ENCODE peak calls at places on chromosomes 4 and X, in five cellular contexts. S is neuronal stem cell, D is lower leg skin, H is ovary, R is heart left ventricle. Y is an unnamed sample.

GRCh38 chr4:175953960-175954521 is 111.6 kb upstream of the WDR17 start:
- DNase-seq in S (no peak), D (no peak), H (no peak), R (no peak), Y (no peak)

GRCh38 chrX:13088155-13088485 is 43.7 kb upstream of the FAM9C start:
- DNase-seq in S (no peak), D (no peak), H (no peak), R (no peak), Y (no peak)

GRCh38 chr4:55509272-55509671 is 37.4 kb downstream of the CLOCK start:
- DNase-seq in S (no peak), D (no peak), H (no peak), R (no peak), Y (no peak)

GRCh38 chr4:168877779-168878491 is 132.1 kb downstream of the CBR4 start:
- DNase-seq in S (peak), D (no peak), H (no peak), R (peak), Y (peak)

GRCh38 chrX:130884627-130885026 is 18.4 kb downstream of the ENOX2 start:
- DNase-seq in S (no peak), D (no peak), H (no peak), R (no peak), Y (no peak)

GRCh38 chr4:125315571-125316390 is 1.0 kb downstream of the FAT4 start:
- DNase-seq in S (peak), D (no peak), H (peak), R (peak), Y (peak)

GRCh38 chr4:180665994-180666818 is 1577.0 kb upstream of the TENM3 start:
- DNase-seq in S (peak), D (no peak), H (no peak), R (no peak), Y (no peak)

GRCh38 chr4:768995-769394 is 56.9 kb downstream of the CPLX1 start:
- DNase-seq in S (no peak), D (no peak), H (peak), R (peak), Y (no peak)

GRCh38 chr4:3642056-3642630 is 109.9 kb upstream of the LRPAP1 start:
- DNase-seq in S (no peak), D (no peak), H (no peak), R (peak), Y (no peak)

GRCh38 chr4:154982187-154983047 is 201.3 kb downstream of the RBM46 start:
- DNase-seq in S (peak), D (peak), H (peak), R (peak), Y (peak)

GRCh38 chr4:154578919-154579318 is 11.6 kb downstream of the FGA start:
- DNase-seq in S (no peak), D (no peak), H (no peak), R (no peak), Y (no peak)

GRCh38 chr4:167943872-167944505 is 148.3 kb upstream of the ANXA10 start:
- DNase-seq in S (no peak), D (no peak), H (no peak), R (no peak), Y (no peak)

GRCh38 chr4:85747871-85748491 is 273.0 kb downstream of the ARHGAP24 start:
- DNase-seq in S (peak), D (no peak), H (no peak), R (no peak), Y (no peak)

GRCh38 chr4:81648576-81649272 is 177.0 kb upstream of the RASGEF1B start:
- DNase-seq in S (no peak), D (no peak), H (no peak), R (no peak), Y (no peak)

GRCh38 chr4:168685136-168685535 is 188.3 kb downstream of the PALLD start:
- DNase-seq in S (no peak), D (no peak), H (no peak), R (no peak), Y (no peak)

GRCh38 chr4:152956650-152957436 is 20.7 kb downstream of the FHDC1 start:
- DNase-seq in S (no peak), D (no peak), H (no peak), R (no peak), Y (no peak)

GRCh38 chr4:68176500-68176899 is 46.8 kb upstream of the TMPRSS11F start:
- DNase-seq in S (no peak), D (no peak), H (no peak), R (no peak), Y (no peak)

GRCh38 chrX:22310779-22311178 is 38.1 kb downstream of the CBLL2 start:
- DNase-seq in S (no peak), D (no peak), H (no peak), R (no peak), Y (no peak)

GRCh38 chr4:40337523-40337922 is 2.4 kb downstream of the CHRNA9 start:
- DNase-seq in S (no peak), D (no peak), H (no peak), R (no peak), Y (no peak)

GRCh38 chr4:120005091-120005490 is 61.6 kb downstream of the MAD2L1 start:
- DNase-seq in S (no peak), D (no peak), H (no peak), R (no peak), Y (no peak)

GRCh38 chr4:33494150-33494549 is 2750.2 kb downstream of the ARAP2 start:
- DNase-seq in S (no peak), D (no peak), H (no peak), R (no peak), Y (no peak)

GRCh38 chrX:148135738-148136137 is 154.6 kb downstream of the FMR1NB start:
- DNase-seq in S (no peak), D (peak), H (no peak), R (no peak), Y (no peak)

GRCh38 chr4:47418147-47418546 is 45.4 kb downstream of the COMMD8 start:
- DNase-seq in S (no peak), D (no peak), H (no peak), R (no peak), Y (no peak)

GRCh38 chrX:38798956-38799355 is 2.3 kb upstream of the MID1IP1 start:
- DNase-seq in S (no peak), D (no peak), H (no peak), R (no peak), Y (no peak)

GRCh38 chr4:153143527-153144348 is 60.5 kb upstream of the TRIM2 start:
- DNase-seq in S (no peak), D (no peak), H (no peak), R (no peak), Y (no peak)

GRCh38 chr4:95188701-95189401 is 359.9 kb downstream of the UNC5C start:
- DNase-seq in S (no peak), D (no peak), H (no peak), R (no peak), Y (no peak)

GRCh38 chr4:14169460-14169859 is 541.9 kb upstream of the BOD1L1 start:
- DNase-seq in S (no peak), D (no peak), H (no peak), R (no peak), Y (no peak)

GRCh38 chrX:137164329-137164728 is 130.5 kb upstream of the GPR101 start:
- DNase-seq in S (no peak), D (no peak), H (no peak), R (no peak), Y (no peak)

GRCh38 chr4:180618396-180618795 is 1624.8 kb upstream of the TENM3 start:
- DNase-seq in S (no peak), D (no peak), H (no peak), R (no peak), Y (no peak)

GRCh38 chrX:65667503-65668355 is at the start of gene MSN:
- DNase-seq in S (peak), D (peak), H (peak), R (peak), Y (peak)

GRCh38 chrX:151004085-151004484 is 20.9 kb downstream of the HMGB3 start:
- DNase-seq in S (no peak), D (no peak), H (no peak), R (no peak), Y (no peak)

GRCh38 chr4:108486046-108486445 is 134.3 kb upstream of the RPL34 start:
- DNase-seq in S (no peak), D (no peak), H (no peak), R (no peak), Y (no peak)

GRCh38 chr4:145881991-145882390 is 56.6 kb downstream of the ZNF827 start:
- DNase-seq in S (no peak), D (peak), H (no peak), R (no peak), Y (no peak)

GRCh38 chrX:153628665-153629064 is 18.3 kb upstream of the DUSP9 start:
- DNase-seq in S (no peak), D (no peak), H (peak), R (no peak), Y (no peak)

GRCh38 chrX:153627675-153628111 is 19.3 kb upstream of the DUSP9 start:
- DNase-seq in S (no peak), D (no peak), H (peak), R (no peak), Y (no peak)

GRCh38 chrX:153626025-153626633 is 20.9 kb upstream of the DUSP9 start:
- DNase-seq in S (no peak), D (no peak), H (peak), R (no peak), Y (no peak)

GRCh38 chrX:153628129-153628528 is 18.9 kb upstream of the DUSP9 start:
- DNase-seq in S (no peak), D (no peak), H (no peak), R (no peak), Y (no peak)

GRCh38 chrX:153626863-153627674 is 19.9 kb upstream of the DUSP9 start:
- DNase-seq in S (no peak), D (no peak), H (peak), R (no peak), Y (no peak)
- H3K4me3 ChIP-seq in S (no peak), D (no peak), H (no peak), R (no peak), Y (no peak)

GRCh38 chrX:48736878-48737212 is 24.7 kb upstream of the GLOD5 start:
- DNase-seq in S (no peak), D (no peak), H (no peak), R (no peak), Y (no peak)

GRCh38 chrX:48741834-48742233 is 19.7 kb upstream of the GLOD5 start:
- DNase-seq in S (no peak), D (no peak), H (no peak), R (no peak), Y (no peak)

GRCh38 chrX:48737213-48737938 is 24.2 kb upstream of the GLOD5 start:
- DNase-seq in S (peak), D (peak), H (peak), R (peak), Y (peak)

GRCh38 chrX:48737940-48738339 is 23.6 kb upstream of the GLOD5 start:
- DNase-seq in S (no peak), D (no peak), H (no peak), R (no peak), Y (no peak)

DNA sequence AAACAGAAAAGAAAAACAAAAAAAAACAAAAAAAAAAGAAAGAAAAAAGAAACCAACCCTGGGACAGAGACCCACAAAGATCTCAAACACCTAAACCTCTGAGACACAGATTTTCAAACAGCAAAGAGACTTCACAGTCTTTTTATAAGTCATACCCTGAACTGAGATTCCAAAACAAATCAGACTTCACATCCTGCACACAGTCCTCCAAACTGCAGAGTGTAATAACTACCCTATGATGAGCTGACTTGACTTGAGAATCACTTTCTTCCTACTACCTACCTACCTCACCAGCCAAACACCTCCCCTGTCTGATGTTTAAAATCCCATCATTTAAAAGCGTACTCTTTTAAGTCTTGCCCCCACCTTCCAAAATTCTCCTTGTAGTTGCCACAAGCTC is 25.2 kb upstream of the GLOD5 start:
- DNase-seq in S (no peak), D (no peak), H (no peak), R (no peak), Y (no peak)
- H3K4me3 ChIP-seq in S (peak), D (no peak), H (no peak), R (no peak), Y (no peak)

DNA sequence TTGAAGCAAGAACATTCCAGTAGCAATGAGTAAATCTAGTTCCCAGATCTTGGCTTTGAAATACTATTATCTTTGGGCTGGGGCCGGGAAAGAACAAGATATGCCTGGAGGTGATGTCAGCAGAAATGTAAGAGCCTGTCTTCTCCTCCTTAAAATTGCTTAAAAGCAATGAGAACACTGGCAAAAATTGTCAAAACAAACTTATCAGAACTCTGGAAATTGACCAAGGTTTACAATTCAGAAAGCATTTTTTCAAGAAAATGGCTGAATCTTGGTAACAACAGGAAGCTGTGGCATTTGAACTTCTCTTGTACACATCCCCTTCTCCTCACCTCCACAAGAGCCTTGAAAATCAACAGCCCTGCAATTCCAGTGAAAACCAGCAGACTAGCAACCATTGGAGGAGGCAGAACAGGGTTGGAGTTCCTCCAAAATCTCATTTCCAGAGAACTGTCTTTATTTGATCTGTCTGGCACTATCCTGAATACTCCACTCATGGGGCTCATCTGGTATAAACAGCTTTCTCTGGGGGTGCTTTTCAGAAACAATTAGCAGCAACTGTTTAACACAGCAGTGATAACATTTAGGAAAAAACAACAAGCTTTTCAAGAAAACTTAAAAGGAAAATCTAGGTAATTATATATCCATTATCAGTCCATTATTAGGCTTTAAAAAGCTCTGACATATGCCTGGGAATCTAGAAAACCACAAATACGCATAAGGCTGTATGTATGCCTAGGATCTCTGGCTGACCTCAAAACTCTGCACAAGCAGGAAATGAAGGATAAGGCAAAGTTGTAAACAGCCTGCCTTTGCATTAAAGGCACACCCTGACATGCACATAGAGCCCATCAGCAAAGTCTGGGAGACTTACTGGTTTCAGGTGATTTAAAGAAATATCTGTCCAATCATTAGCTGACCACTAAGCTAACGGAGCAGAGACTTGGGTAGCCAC is 13.7 kb downstream of the TIMP1 start:
- DNase-seq in S (no peak), D (no peak), H (no peak), R (no peak), Y (peak)
- H3K4me3 ChIP-seq in S (no peak), D (no peak), H (no peak), R (no peak), Y (no peak)

DNA sequence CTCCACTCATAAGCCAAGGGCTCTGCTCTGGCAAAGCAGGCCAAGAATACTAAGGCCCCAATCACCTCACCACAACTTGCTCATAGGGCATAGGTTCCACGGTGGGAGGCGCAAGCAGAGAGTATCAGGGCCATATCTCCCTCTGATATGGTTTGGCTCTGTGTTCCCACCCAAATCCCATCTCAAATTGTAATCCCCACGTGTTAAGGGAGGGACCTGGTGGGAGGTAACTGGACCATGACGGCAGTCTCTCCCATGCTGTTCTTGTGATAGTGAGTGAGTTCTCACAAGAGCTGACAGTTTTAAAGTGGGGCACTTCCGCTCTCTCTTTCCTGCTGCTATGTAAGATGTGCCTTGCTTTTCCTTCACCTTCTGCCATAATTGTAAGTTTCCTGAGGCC is 88.7 kb downstream of the SHROOM4 start:
- DNase-seq in S (no peak), D (no peak), H (no peak), R (no peak), Y (no peak)
- H3K4me3 ChIP-seq in S (no peak), D (no peak), H (no peak), R (no peak), Y (no peak)